ENCODE peak calls at places on chromosomes 1 and 21, in seven cellular contexts. One of them, this sample, is unnamed.

GRCh38 chr1:30257322-30257721 is 466.1 kb downstream of the MATN1 start:
- DNase-seq in Peyer's patch: no peak
- DNase-seq in GM23338: no peak
- DNase-seq in PC-9: no peak
- DNase-seq in iPS DF 6.9: no peak
- DNase-seq in heart left ventricle: no peak
- DNase-seq in upper lobe of right lung: no peak
- DNase-seq in this sample: no peak

GRCh38 chr1:185308126-185308525 is 8.9 kb downstream of the IVNS1ABP start:
- DNase-seq in PC-9: no peak
- DNase-seq in upper lobe of right lung: no peak
- DNase-seq in GM23338: no peak
- DNase-seq in Peyer's patch: no peak
- DNase-seq in heart left ventricle: no peak
- DNase-seq in iPS DF 6.9: no peak
- DNase-seq in this sample: no peak

GRCh38 chr1:223628233-223628632 is 37.3 kb downstream of the CAPN8 start:
- DNase-seq in iPS DF 6.9: peak; percentile 45
- DNase-seq in GM23338: peak; percentile 75
- DNase-seq in upper lobe of right lung: peak; percentile 71
- DNase-seq in Peyer's patch: peak; percentile 57
- DNase-seq in heart left ventricle: no peak
- DNase-seq in PC-9: no peak
- DNase-seq in this sample: peak; percentile 15

GRCh38 chr1:108565081-108565480 is 5.2 kb downstream of the EEIG2 start:
- DNase-seq in upper lobe of right lung: no peak
- DNase-seq in GM23338: no peak
- DNase-seq in Peyer's patch: no peak
- DNase-seq in heart left ventricle: no peak
- DNase-seq in PC-9: no peak
- DNase-seq in iPS DF 6.9: no peak
- DNase-seq in this sample: no peak

GRCh38 chr21:38297871-38298270 is 41.1 kb downstream of the KCNJ15 start:
- DNase-seq in heart left ventricle: no peak
- DNase-seq in iPS DF 6.9: no peak
- DNase-seq in upper lobe of right lung: no peak
- DNase-seq in PC-9: no peak
- DNase-seq in Peyer's patch: no peak
- DNase-seq in GM23338: no peak
- DNase-seq in this sample: no peak

GRCh38 chr1:151156515-151156819 is at the start of gene TNFAIP8L2:
- DNase-seq in upper lobe of right lung: peak; percentile 81
- DNase-seq in Peyer's patch: peak; percentile 93
- DNase-seq in PC-9: no peak
- DNase-seq in GM23338: peak; percentile 44
- DNase-seq in iPS DF 6.9: no peak
- DNase-seq in heart left ventricle: no peak
- DNase-seq in this sample: peak; percentile 66

GRCh38 chr1:9908846-9909221 is 1.2 kb downstream of the CTNNBIP1 start:
- DNase-seq in PC-9: no peak
- DNase-seq in GM23338: no peak
- DNase-seq in heart left ventricle: no peak
- DNase-seq in iPS DF 6.9: no peak
- DNase-seq in Peyer's patch: no peak
- DNase-seq in upper lobe of right lung: no peak
- DNase-seq in this sample: no peak

GRCh38 chr1:94160811-94161210 is 39.9 kb upstream of the ABCA4 start:
- DNase-seq in iPS DF 6.9: no peak
- DNase-seq in Peyer's patch: no peak
- DNase-seq in upper lobe of right lung: no peak
- DNase-seq in GM23338: peak; percentile 13
- DNase-seq in heart left ventricle: no peak
- DNase-seq in PC-9: no peak
- DNase-seq in this sample: no peak

GRCh38 chr1:36100376-36100775 is 11.7 kb downstream of the ADPRS start:
- DNase-seq in iPS DF 6.9: no peak
- DNase-seq in GM23338: no peak
- DNase-seq in PC-9: no peak
- DNase-seq in Peyer's patch: no peak
- DNase-seq in heart left ventricle: no peak
- DNase-seq in upper lobe of right lung: no peak
- DNase-seq in this sample: no peak

GRCh38 chr1:58763214-58763613 is 20.6 kb downstream of the JUN start:
- DNase-seq in heart left ventricle: no peak
- DNase-seq in upper lobe of right lung: no peak
- DNase-seq in PC-9: no peak
- DNase-seq in Peyer's patch: no peak
- DNase-seq in GM23338: no peak
- DNase-seq in iPS DF 6.9: no peak
- DNase-seq in this sample: no peak

GRCh38 chr1:3096360-3096759 is 27.4 kb downstream of the PRDM16 start:
- DNase-seq in upper lobe of right lung: no peak
- DNase-seq in Peyer's patch: no peak
- DNase-seq in heart left ventricle: no peak
- DNase-seq in PC-9: no peak
- DNase-seq in GM23338: no peak
- DNase-seq in iPS DF 6.9: no peak
- DNase-seq in this sample: no peak

GRCh38 chr1:168468042-168468809 is 75.6 kb downstream of the XCL2 start:
- DNase-seq in PC-9: no peak
- DNase-seq in GM23338: peak; percentile 34
- DNase-seq in upper lobe of right lung: no peak
- DNase-seq in iPS DF 6.9: no peak
- DNase-seq in Peyer's patch: no peak
- DNase-seq in heart left ventricle: no peak
- DNase-seq in this sample: no peak

GRCh38 chr1:234616644-234617043 is 6.7 kb upstream of the IRF2BP2 start:
- DNase-seq in GM23338: no peak
- DNase-seq in Peyer's patch: no peak
- DNase-seq in PC-9: no peak
- DNase-seq in heart left ventricle: no peak
- DNase-seq in upper lobe of right lung: no peak
- DNase-seq in iPS DF 6.9: no peak
- DNase-seq in this sample: no peak

GRCh38 chr1:113073457-113073950 is 506 bp downstream of the LRIG2 start:
- DNase-seq in PC-9: no peak
- DNase-seq in upper lobe of right lung: no peak
- DNase-seq in GM23338: peak; percentile 87
- DNase-seq in heart left ventricle: no peak
- DNase-seq in Peyer's patch: peak; percentile 74
- DNase-seq in iPS DF 6.9: no peak
- DNase-seq in this sample: no peak

GRCh38 chr1:84000954-84001495 is 2.1 kb upstream of the TTLL7 start:
- DNase-seq in Peyer's patch: no peak
- DNase-seq in heart left ventricle: no peak
- DNase-seq in upper lobe of right lung: no peak
- DNase-seq in PC-9: no peak
- DNase-seq in iPS DF 6.9: no peak
- DNase-seq in GM23338: no peak
- DNase-seq in this sample: no peak

GRCh38 chr1:83998599-83999315 is at the start of gene TTLL7:
- DNase-seq in upper lobe of right lung: peak; percentile 89
- DNase-seq in heart left ventricle: peak; percentile 88
- DNase-seq in Peyer's patch: peak; percentile 80
- DNase-seq in PC-9: peak; percentile 69
- DNase-seq in GM23338: peak; percentile 87
- DNase-seq in iPS DF 6.9: peak; percentile 31
- DNase-seq in this sample: peak; percentile 57

GRCh38 chr1:83999316-83999819 is 436 bp upstream of the TTLL7 start:
- DNase-seq in Peyer's patch: peak; percentile 82
- DNase-seq in iPS DF 6.9: peak; percentile 37
- DNase-seq in PC-9: peak; percentile 60
- DNase-seq in heart left ventricle: peak; percentile 83
- DNase-seq in GM23338: peak; percentile 88
- DNase-seq in upper lobe of right lung: peak; percentile 88
- DNase-seq in this sample: no peak

GRCh38 chr1:84000196-84000885 is 1.4 kb upstream of the TTLL7 start:
- DNase-seq in Peyer's patch: no peak
- DNase-seq in iPS DF 6.9: no peak
- DNase-seq in heart left ventricle: no peak
- DNase-seq in GM23338: no peak
- DNase-seq in PC-9: no peak
- DNase-seq in upper lobe of right lung: no peak
- DNase-seq in this sample: no peak

GRCh38 chr1:84001501-84001900 is 2.6 kb upstream of the TTLL7 start:
- DNase-seq in PC-9: no peak
- DNase-seq in upper lobe of right lung: no peak
- DNase-seq in heart left ventricle: no peak
- DNase-seq in GM23338: no peak
- DNase-seq in Peyer's patch: no peak
- DNase-seq in iPS DF 6.9: no peak
- DNase-seq in this sample: no peak
- H3K27me3 ChIP-seq in PC-9: no peaks in the 10 kb centered on the region
- H3K27me3 ChIP-seq in upper lobe of right lung: no peaks in the 10 kb centered on the region
- H3K27me3 ChIP-seq in heart left ventricle: no peaks in the 10 kb centered on the region
- H3K27me3 ChIP-seq in GM23338: peaks cover 58% of the 10 kb centered on the region
- H3K27me3 ChIP-seq in Peyer's patch: no peaks in the 10 kb centered on the region
- H3K27me3 ChIP-seq in iPS DF 6.9: peaks cover 10% of the 10 kb centered on the region
- H3K27me3 ChIP-seq in this sample: peaks cover 16% of the 10 kb centered on the region

GRCh38 chr1:8460132-8460544 is 142.2 kb downstream of the SLC45A1 start:
- DNase-seq in GM23338: peak; percentile 89
- DNase-seq in upper lobe of right lung: no peak
- DNase-seq in PC-9: no peak
- DNase-seq in Peyer's patch: no peak
- DNase-seq in heart left ventricle: no peak
- DNase-seq in iPS DF 6.9: peak; percentile 45
- DNase-seq in this sample: no peak
- H3K4me1 ChIP-seq in GM23338: peaks cover 65% of the 10 kb centered on the region
- H3K4me1 ChIP-seq in upper lobe of right lung: peaks cover 83% of the 10 kb centered on the region
- H3K4me1 ChIP-seq in PC-9: peaks cover 8% of the 10 kb centered on the region
- H3K4me1 ChIP-seq in Peyer's patch: no peaks in the 10 kb centered on the region
- H3K4me1 ChIP-seq in heart left ventricle: peaks cover 85% of the 10 kb centered on the region
- H3K4me1 ChIP-seq in iPS DF 6.9: peaks cover 8% of the 10 kb centered on the region
- H3K4me1 ChIP-seq in this sample: peaks cover 18% of the 10 kb centered on the region

GRCh38 chr1:78490861-78491310 is at the start of gene PTGFR:
- DNase-seq in heart left ventricle: no peak
- DNase-seq in GM23338: peak; percentile 79
- DNase-seq in upper lobe of right lung: peak; percentile 67
- DNase-seq in PC-9: peak; percentile 21
- DNase-seq in Peyer's patch: no peak
- DNase-seq in iPS DF 6.9: peak; percentile 7
- DNase-seq in this sample: no peak
- H3K27me3 ChIP-seq in heart left ventricle: peaks cover 39% of the 10 kb centered on the region
- H3K27me3 ChIP-seq in GM23338: peaks cover 57% of the 10 kb centered on the region
- H3K27me3 ChIP-seq in upper lobe of right lung: peaks cover 5% of the 10 kb centered on the region
- H3K27me3 ChIP-seq in PC-9: peaks cover 11% of the 10 kb centered on the region
- H3K27me3 ChIP-seq in Peyer's patch: no peaks in the 10 kb centered on the region
- H3K27me3 ChIP-seq in iPS DF 6.9: peaks cover 18% of the 10 kb centered on the region
- H3K27me3 ChIP-seq in this sample: no peaks in the 10 kb centered on the region

GRCh38 chr1:19484338-19484792 is 974 bp downstream of the CAPZB start:
- DNase-seq in upper lobe of right lung: peak; percentile 71
- DNase-seq in iPS DF 6.9: no peak
- DNase-seq in PC-9: no peak
- DNase-seq in GM23338: peak; percentile 48
- DNase-seq in Peyer's patch: peak; percentile 58
- DNase-seq in heart left ventricle: no peak
- DNase-seq in this sample: peak; percentile 22
- H3K4me1 ChIP-seq in upper lobe of right lung: peaks cover 69% of the 10 kb centered on the region
- H3K4me1 ChIP-seq in iPS DF 6.9: peaks cover 24% of the 10 kb centered on the region
- H3K4me1 ChIP-seq in PC-9: peaks cover 26% of the 10 kb centered on the region
- H3K4me1 ChIP-seq in GM23338: peaks cover 61% of the 10 kb centered on the region
- H3K4me1 ChIP-seq in Peyer's patch: peaks cover 4% of the 10 kb centered on the region
- H3K4me1 ChIP-seq in heart left ventricle: peaks cover 68% of the 10 kb centered on the region
- H3K4me1 ChIP-seq in this sample: peaks cover 75% of the 10 kb centered on the region

GRCh38 chr1:219664310-219665029 is 51.6 kb upstream of the ZC3H11B start:
- DNase-seq in PC-9: no peak
- DNase-seq in iPS DF 6.9: no peak
- DNase-seq in heart left ventricle: no peak
- DNase-seq in Peyer's patch: no peak
- DNase-seq in GM23338: no peak
- DNase-seq in upper lobe of right lung: no peak
- DNase-seq in this sample: no peak

GRCh38 chr1:219660666-219661463 is 48.0 kb upstream of the ZC3H11B start:
- DNase-seq in GM23338: peak; percentile 96
- DNase-seq in heart left ventricle: peak; percentile 93
- DNase-seq in iPS DF 6.9: peak; percentile 89
- DNase-seq in upper lobe of right lung: peak; percentile 89
- DNase-seq in Peyer's patch: peak; percentile 82
- DNase-seq in PC-9: peak; percentile 67
- DNase-seq in this sample: no peak

GRCh38 chr1:219659005-219659632 is 46.2 kb upstream of the ZC3H11B start:
- DNase-seq in GM23338: no peak
- DNase-seq in PC-9: no peak
- DNase-seq in iPS DF 6.9: no peak
- DNase-seq in Peyer's patch: no peak
- DNase-seq in upper lobe of right lung: no peak
- DNase-seq in heart left ventricle: no peak
- DNase-seq in this sample: no peak

GRCh38 chr1:219659682-219660081 is 46.8 kb upstream of the ZC3H11B start:
- DNase-seq in Peyer's patch: no peak
- DNase-seq in GM23338: peak; percentile 28
- DNase-seq in iPS DF 6.9: no peak
- DNase-seq in heart left ventricle: no peak
- DNase-seq in PC-9: no peak
- DNase-seq in upper lobe of right lung: no peak
- DNase-seq in this sample: no peak

GRCh38 chr1:219661464-219662092 is 48.7 kb upstream of the ZC3H11B start:
- DNase-seq in Peyer's patch: no peak
- DNase-seq in iPS DF 6.9: no peak
- DNase-seq in PC-9: no peak
- DNase-seq in GM23338: no peak
- DNase-seq in heart left ventricle: no peak
- DNase-seq in upper lobe of right lung: no peak
- DNase-seq in this sample: no peak
- H3K27me3 ChIP-seq in Peyer's patch: no peaks in the 10 kb centered on the region
- H3K27me3 ChIP-seq in iPS DF 6.9: no peaks in the 10 kb centered on the region
- H3K27me3 ChIP-seq in PC-9: no peaks in the 10 kb centered on the region
- H3K27me3 ChIP-seq in GM23338: no peaks in the 10 kb centered on the region
- H3K27me3 ChIP-seq in heart left ventricle: no peaks in the 10 kb centered on the region
- H3K27me3 ChIP-seq in upper lobe of right lung: no peaks in the 10 kb centered on the region
- H3K27me3 ChIP-seq in this sample: peaks cover 4% of the 10 kb centered on the region

DNA sequence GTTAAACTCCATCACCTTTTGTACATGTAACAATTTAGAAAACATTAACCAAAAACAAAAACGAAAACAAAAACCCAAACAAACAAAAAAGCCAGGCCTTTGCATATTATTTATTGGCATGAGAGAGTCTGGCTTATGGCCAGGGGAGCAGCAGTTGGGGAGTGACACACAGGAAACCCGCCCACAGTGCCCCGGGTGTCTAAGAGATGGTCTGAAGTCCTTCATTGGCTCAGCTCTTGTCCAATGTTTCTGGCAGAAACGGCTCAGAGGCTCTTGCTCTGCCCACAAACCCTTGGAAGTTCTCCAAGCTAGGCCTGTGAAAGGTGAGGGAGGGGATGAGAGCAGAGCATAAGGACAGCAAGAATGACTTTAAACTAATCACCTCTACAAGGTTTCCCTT is 131.5 kb downstream of the CNIH3 start:
- DNase-seq in iPS DF 6.9: no peak
- DNase-seq in PC-9: no peak
- DNase-seq in GM23338: no peak
- DNase-seq in heart left ventricle: no peak
- DNase-seq in Peyer's patch: no peak
- DNase-seq in upper lobe of right lung: no peak
- DNase-seq in this sample: no peak
- H3K4me1 ChIP-seq in iPS DF 6.9: no peaks in the 10 kb centered on the region
- H3K4me1 ChIP-seq in PC-9: no peaks in the 10 kb centered on the region
- H3K4me1 ChIP-seq in GM23338: no peaks in the 10 kb centered on the region
- H3K4me1 ChIP-seq in heart left ventricle: no peaks in the 10 kb centered on the region
- H3K4me1 ChIP-seq in Peyer's patch: no peaks in the 10 kb centered on the region
- H3K4me1 ChIP-seq in upper lobe of right lung: no peaks in the 10 kb centered on the region
- H3K4me1 ChIP-seq in this sample: no peaks in the 10 kb centered on the region

GRCh38 chr21:33020558-33021100 is 5.1 kb upstream of the OLIG2 start:
- DNase-seq in PC-9: no peak
- DNase-seq in upper lobe of right lung: no peak
- DNase-seq in Peyer's patch: no peak
- DNase-seq in iPS DF 6.9: no peak
- DNase-seq in heart left ventricle: no peak
- DNase-seq in GM23338: no peak
- DNase-seq in this sample: no peak
- H3K27me3 ChIP-seq in PC-9: peaks cover 39% of the 10 kb centered on the region
- H3K27me3 ChIP-seq in upper lobe of right lung: peaks cover 91% of the 10 kb centered on the region
- H3K27me3 ChIP-seq in Peyer's patch: no peaks in the 10 kb centered on the region
- H3K27me3 ChIP-seq in iPS DF 6.9: peaks cover 76% of the 10 kb centered on the region
- H3K27me3 ChIP-seq in heart left ventricle: peaks cover 98% of the 10 kb centered on the region
- H3K27me3 ChIP-seq in GM23338: peaks cover 98% of the 10 kb centered on the region
- H3K27me3 ChIP-seq in this sample: peaks cover 72% of the 10 kb centered on the region